ENCODE peak calls at places on chromosomes 6 and 20, in eight cellular contexts. K, D, A, F, V, B, R and C are unnamed samples. For H3K4me1, the result is how much of the 10 kb centered on the place peaks cover.

GRCh38 chr20:6051505-6051904 is 2.4 kb downstream of the LRRN4 start:
- DNase-seq in A (no peak), D (no peak), R (peak), K (no peak), V (no peak), F (no peak), B (no peak), C (no peak)

GRCh38 chr20:37042986-37043972 is 52.5 kb downstream of the RBL1 start:
- DNase-seq in K (no peak), F (no peak), R (no peak), A (no peak), D (no peak), V (no peak), B (no peak), C (no peak)

GRCh38 chr6:111639266-111639665 is 33.6 kb upstream of the TRAF3IP2 start:
- DNase-seq in A (no peak), K (no peak), V (no peak), B (no peak), R (no peak), D (no peak), F (no peak), C (no peak)

GRCh38 chr6:41439524-41440418 is 104.4 kb downstream of the NCR2 start:
- DNase-seq in F (no peak), K (no peak), B (no peak), A (no peak), V (no peak), D (peak), R (no peak), C (no peak)

GRCh38 chr6:108029226-108029921 is 45.2 kb downstream of the OSTM1 start:
- DNase-seq in D (no peak), R (no peak), A (no peak), K (no peak), B (peak), F (no peak), V (no peak), C (no peak)

GRCh38 chr6:77880501-77880900 is 227.7 kb downstream of the MEI4 start:
- DNase-seq in R (no peak), A (peak), V (no peak), F (no peak), D (no peak), K (no peak), B (no peak), C (no peak)

GRCh38 chr6:37695857-37696219 is 1.8 kb downstream of the MDGA1 start:
- DNase-seq in A (no peak), D (no peak), V (no peak), R (no peak), K (no peak), B (peak), F (no peak), C (no peak)

GRCh38 chr20:62025832-62026563 is 39.7 kb downstream of the TAF4 start:
- DNase-seq in R (peak), B (peak), F (peak), V (no peak), K (no peak), D (no peak), A (no peak), C (no peak)

GRCh38 chr6:144008501-144009245 is 614 bp upstream of the PLAGL1 start:
- DNase-seq in A (no peak), D (peak), R (peak), F (peak), V (peak), B (no peak), K (no peak), C (no peak)

GRCh38 chr20:25296094-25297093 is 48.5 kb downstream of the PYGB start:
- DNase-seq in K (no peak), V (no peak), D (no peak), R (peak), A (no peak), B (no peak), F (peak), C (no peak)

GRCh38 chr6:143034689-143035334 is 25.9 kb upstream of the AIG1 start:
- DNase-seq in R (no peak), A (no peak), V (peak), D (peak), B (no peak), K (no peak), F (peak), C (no peak)

GRCh38 chr20:38343107-38343797 is 3.0 kb upstream of the LBP start:
- DNase-seq in D (no peak), K (peak), V (no peak), R (peak), F (peak), B (no peak), A (no peak), C (no peak)

GRCh38 chr6:110476046-110476849 is at the start of gene SLC22A16:
- DNase-seq in F (no peak), R (no peak), A (no peak), V (no peak), D (peak), B (peak), K (peak), C (no peak)

GRCh38 chr6:90941885-90942284 is 355.0 kb upstream of the MAP3K7 start:
- DNase-seq in R (no peak), F (no peak), B (no peak), V (no peak), D (no peak), K (no peak), A (no peak), C (no peak)

GRCh38 chr20:48898210-48898609 is 23.3 kb upstream of the ARFGEF2 start:
- DNase-seq in F (no peak), B (no peak), K (no peak), R (no peak), V (no peak), A (no peak), D (no peak), C (no peak)

GRCh38 chr6:12280901-12281300 is 9.3 kb upstream of the EDN1 start:
- DNase-seq in D (no peak), F (no peak), A (no peak), V (no peak), B (no peak), K (no peak), R (no peak), C (no peak)

GRCh38 chr20:59365611-59366284 is 65.3 kb downstream of the EDN3 start:
- DNase-seq in V (no peak), K (no peak), F (no peak), D (no peak), B (no peak), A (no peak), R (no peak), C (no peak)

GRCh38 chr6:112501705-112502104 is 154.6 kb downstream of the RFPL4B start:
- DNase-seq in V (no peak), A (no peak), R (no peak), K (peak), F (peak), B (peak), D (no peak), C (peak)

GRCh38 chr6:80182291-80182690 is 75.8 kb downstream of the BCKDHB start:
- DNase-seq in B (no peak), K (no peak), A (no peak), V (no peak), F (no peak), D (no peak), R (no peak), C (no peak)

GRCh38 chr20:47493175-47493953 is 8.3 kb upstream of the NCOA3 start:
- DNase-seq in B (peak), R (peak), D (peak), V (peak), A (peak), F (peak), K (peak), C (peak)

GRCh38 chr20:3767434-3768341 is at the start of gene ADISSP:
- DNase-seq in D (peak), A (peak), K (peak), B (peak), F (peak), V (peak), R (peak), C (peak)

GRCh38 chr6:158131926-158132325 is 36.1 kb downstream of the SERAC1 start:
- DNase-seq in F (no peak), B (peak), D (no peak), V (no peak), A (no peak), R (no peak), K (no peak), C (no peak)

GRCh38 chr6:105136433-105137350 is 43.1 kb downstream of the POPDC3 start:
- DNase-seq in D (peak), V (peak), A (no peak), F (peak), B (peak), K (peak), R (peak), C (peak)

GRCh38 chr6:118522422-118522821 is 25.7 kb upstream of the PLN start:
- DNase-seq in B (no peak), F (no peak), V (no peak), R (no peak), D (no peak), K (no peak), A (no peak), C (no peak)

GRCh38 chr20:33660035-33660684 is 2.0 kb upstream of the C20orf144 start:
- DNase-seq in B (no peak), R (no peak), V (no peak), F (no peak), D (peak), K (no peak), A (no peak), C (no peak)

GRCh38 chr6:25311251-25311910 is 32.2 kb downstream of the CARMIL1 start:
- DNase-seq in B (no peak), A (peak), F (no peak), D (no peak), V (no peak), R (no peak), K (no peak), C (no peak)

GRCh38 chr6:37650071-37650481 is 47.6 kb downstream of the MDGA1 start:
- DNase-seq in D (no peak), K (peak), R (peak), F (peak), A (no peak), V (no peak), B (no peak), C (peak)

GRCh38 chr20:61738601-61739069 is 327.0 kb downstream of the TAF4 start:
- DNase-seq in K (no peak), D (peak), F (no peak), B (no peak), V (no peak), A (no peak), R (no peak), C (no peak)

GRCh38 chr20:47740225-47741184 is 44.8 kb downstream of the SULF2 start:
- DNase-seq in R (no peak), K (peak), V (peak), A (peak), B (no peak), D (peak), F (peak), C (peak)

GRCh38 chr20:51526754-51527153 is 15.8 kb downstream of the NFATC2 start:
- DNase-seq in A (no peak), R (no peak), B (no peak), D (no peak), F (no peak), V (no peak), K (no peak), C (no peak)
- H3K4me1 ChIP-seq in A (under half), R (under half), B (under half), D (under half), F (under half), V (under half), K (under half), C (under half)

GRCh38 chr6:35955970-35956369 is 35.1 kb upstream of the SRPK1 start:
- DNase-seq in A (no peak), V (no peak), R (no peak), B (no peak), D (no peak), F (peak), K (no peak), C (no peak)
- TF ChIP-seq CTCF in A (peak), V (peak), R (no peak), B (peak), D (peak), F (no peak), K (no peak), C (no peak)

GRCh38 chr20:57397693-57398108 is 6.5 kb downstream of the RBM38 start:
- DNase-seq in D (peak), F (peak), R (no peak), V (peak), A (no peak), B (no peak), K (no peak), C (peak)

GRCh38 chr20:57397004-57397692 is 6.0 kb downstream of the RBM38 start:
- DNase-seq in B (no peak), F (no peak), A (no peak), D (peak), K (no peak), R (no peak), V (peak), C (peak)

GRCh38 chr20:57395111-57395959 is 4.1 kb downstream of the RBM38 start:
- DNase-seq in R (peak), F (no peak), K (peak), A (no peak), D (peak), B (no peak), V (peak), C (peak)

GRCh38 chr20:57396212-57396611 is 5.0 kb downstream of the RBM38 start:
- DNase-seq in D (peak), B (no peak), A (no peak), V (peak), K (no peak), F (no peak), R (no peak), C (peak)

GRCh38 chr20:57396638-57397003 is 5.4 kb downstream of the RBM38 start:
- DNase-seq in V (no peak), B (no peak), F (no peak), D (no peak), R (no peak), A (no peak), K (no peak), C (no peak)
- H3K4me1 ChIP-seq in V (half or more), B (under half), F (half or more), D (half or more), R (under half), A (under half), K (under half), C (half or more)

GRCh38 chr20:44720617-44720993 is 5.4 kb downstream of the CCN5 start:
- DNase-seq in V (no peak), B (peak), A (peak), K (no peak), D (peak), R (no peak), F (no peak), C (no peak)

GRCh38 chr20:44715495-44716308 is 533 bp downstream of the CCN5 start:
- DNase-seq in F (no peak), V (no peak), R (no peak), K (no peak), B (no peak), A (no peak), D (peak), C (no peak)

GRCh38 chr20:44716309-44717106 is 1.3 kb downstream of the CCN5 start:
- DNase-seq in R (no peak), D (peak), A (no peak), F (no peak), B (no peak), V (no peak), K (no peak), C (no peak)

GRCh38 chr20:44719841-44720240 is 4.7 kb downstream of the CCN5 start:
- DNase-seq in A (no peak), K (peak), F (no peak), D (peak), V (no peak), B (no peak), R (no peak), C (no peak)

GRCh38 chr20:44717986-44718385 is 2.8 kb downstream of the CCN5 start:
- DNase-seq in V (no peak), B (peak), K (no peak), F (no peak), D (peak), R (no peak), A (no peak), C (no peak)
- TF ChIP-seq CTCF in V (peak), B (peak), K (no peak), F (no peak), D (no peak), R (no peak), A (peak), C (peak)

GRCh38 chr6:35215665-35216411 is 2.1 kb downstream of the SCUBE3 start:
- DNase-seq in V (no peak), F (no peak), R (no peak), B (no peak), A (no peak), D (no peak), K (no peak), C (no peak)
- H3K4me1 ChIP-seq in V (under half), F (under half), R (under half), B (under half), A (under half), D (under half), K (under half), C (half or more)

DNA sequence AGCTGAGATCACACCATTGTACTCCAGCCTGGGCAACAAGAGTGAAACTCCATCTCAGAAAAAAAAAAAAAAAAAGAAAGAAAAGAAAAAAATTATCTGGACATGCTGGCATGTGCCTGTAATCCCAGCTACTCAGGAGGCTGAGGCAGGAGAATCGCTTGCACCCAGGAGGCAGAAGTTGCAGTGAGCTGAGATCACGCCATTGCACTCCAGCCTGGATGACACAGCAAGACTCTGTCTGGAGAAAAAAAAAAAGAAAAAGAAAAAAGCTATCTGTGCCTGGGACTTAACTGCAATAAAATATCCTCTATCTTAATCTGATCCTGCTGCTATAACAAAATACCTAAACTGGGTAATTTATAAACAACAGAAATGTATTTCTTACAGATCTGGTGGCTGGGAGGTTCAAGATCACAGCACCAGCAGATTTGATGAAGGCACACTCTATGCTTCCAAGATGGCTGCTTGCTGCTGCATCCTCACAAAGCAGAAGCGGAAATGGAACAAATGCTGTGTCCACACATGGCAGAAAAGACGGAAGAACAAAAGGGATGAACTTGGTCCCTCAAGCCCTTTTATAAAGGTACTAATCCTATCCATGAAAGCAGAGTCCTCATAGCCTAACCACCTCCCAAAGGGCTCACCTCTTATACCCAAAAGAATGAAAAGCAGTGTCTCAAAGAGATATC is 273.3 kb upstream of the JARID2 start:
- DNase-seq in K (no peak), A (no peak), D (no peak), F (no peak), V (no peak), R (no peak), B (no peak), C (no peak)
- TF ChIP-seq CTCF in K (no peak), A (no peak), D (no peak), F (no peak), V (no peak), R (no peak), B (no peak), C (no peak)